ENCODE peak calls at places on chromosomes 5 and 9, in four cellular contexts. Q is neural progenitor cell, U is right cardiac atrium, P is endodermal cell. L is an unnamed sample.

GRCh38 chr5:17381926-17382325 is 116.1 kb upstream of the TAF11L2 start:
- DNase-seq in Q (no peak), U (peak; percentile 78), P (no peak), L (no peak)

GRCh38 chr5:151151793-151152192 is 5.8 kb downstream of the ANXA6 start:
- DNase-seq in Q (no peak), U (no peak), P (no peak), L (no peak)

GRCh38 chr5:51582871-51583384 is 199.7 kb downstream of the ISL1 start:
- DNase-seq in Q (no peak), U (no peak), P (no peak), L (no peak)

GRCh38 chr5:79200573-79201183 is 35.3 kb upstream of the JMY start:
- DNase-seq in Q (peak; percentile 13), U (no peak), P (no peak), L (no peak)

GRCh38 chr9:78187763-78188495 is 47.9 kb upstream of the CEP78 start:
- DNase-seq in Q (peak; percentile 41), U (peak; percentile 72), P (no peak), L (no peak)

GRCh38 chr9:95143591-95144561 is 173.6 kb downstream of the FANCC start:
- DNase-seq in Q (no peak), U (peak; percentile 96), P (peak; percentile 37), L (no peak)

GRCh38 chr5:143133721-143134120 is 269.8 kb downstream of the NR3C1 start:
- DNase-seq in Q (no peak), U (no peak), P (no peak), L (no peak)

GRCh38 chr9:7115606-7116005 is 357.8 kb downstream of the KDM4C start:
- DNase-seq in Q (no peak), U (no peak), P (no peak), L (no peak)

GRCh38 chr9:78549711-78550110 is 252.8 kb downstream of the PSAT1 start:
- DNase-seq in Q (no peak), U (no peak), P (no peak), L (no peak)

GRCh38 chr5:52915176-52915875 is 73.8 kb upstream of the ITGA2 start:
- DNase-seq in Q (peak; percentile 66), U (peak; percentile 48), P (peak; percentile 73), L (peak; percentile 25)
- H3K4me3 ChIP-seq in Q (peak overlapping the region; percentile 54), U (peak overlapping the region; percentile 44), P (peak overlapping the region; percentile 68), L (no peak overlapping the region)

DNA sequence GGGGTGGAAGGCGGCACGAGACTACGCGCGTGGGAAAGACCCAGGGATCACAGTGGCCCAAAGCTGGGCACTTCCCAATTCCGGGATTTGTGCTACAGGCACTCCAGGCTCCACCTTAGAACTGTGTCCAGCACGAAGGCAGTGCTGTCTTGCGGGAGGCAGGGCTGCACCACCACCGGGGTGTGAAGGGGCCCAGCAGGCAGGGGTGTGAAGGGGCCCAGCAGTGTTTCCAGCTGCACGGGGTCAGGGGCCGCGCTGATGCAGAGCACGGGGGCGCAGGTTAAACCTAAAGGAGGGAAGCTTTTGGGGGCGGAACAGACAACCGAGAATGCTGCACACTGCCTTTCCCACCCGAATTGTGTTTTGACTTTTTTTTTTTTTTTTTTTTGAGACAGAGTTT is 1.1 kb upstream of the PDCD6 start:
- DNase-seq in Q (peak; percentile 4), U (no peak), P (peak; percentile 53), L (no peak)
- H3K4me3 ChIP-seq in Q (peak overlapping the region; percentile 79), U (no peak overlapping the region), P (no peak overlapping the region), L (peak overlapping the region; percentile 59)

DNA sequence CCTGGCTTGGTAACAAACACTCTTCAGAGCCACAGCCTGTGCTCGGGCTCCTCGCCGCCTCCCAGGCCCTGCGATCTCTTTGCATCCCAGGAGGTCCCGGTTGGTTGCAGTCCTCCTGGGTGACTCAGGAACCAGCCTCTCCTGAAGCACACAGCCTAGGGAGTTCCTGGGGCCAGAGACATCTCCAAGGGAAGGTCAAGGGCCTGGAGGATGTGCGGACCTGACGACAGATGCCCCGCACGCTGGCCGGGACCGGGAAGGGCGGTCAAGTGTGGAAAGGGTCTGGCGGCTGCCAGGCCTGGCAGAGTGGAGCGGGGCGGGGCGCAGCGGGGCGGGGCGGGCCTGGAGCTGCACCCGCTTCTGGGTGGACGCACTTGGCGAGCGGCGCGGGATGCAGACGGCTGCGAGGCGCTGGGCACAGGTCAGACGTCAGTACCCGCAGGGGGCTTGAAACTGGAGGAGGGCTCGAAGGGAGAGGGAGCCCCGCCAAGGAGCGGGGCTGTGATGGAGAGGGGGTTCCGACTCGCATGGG is 45.0 kb upstream of the PRSS3 start:
- DNase-seq in Q (no peak), U (peak; percentile 49), P (no peak), L (no peak)
- H3K4me3 ChIP-seq in Q (no peak overlapping the region), U (peak overlapping the region; percentile 3), P (no peak overlapping the region), L (no peak overlapping the region)

GRCh38 chr9:70261131-70261870 is 2.5 kb downstream of the SMC5 start:
- DNase-seq in Q (no peak), U (no peak), P (no peak), L (no peak)
- H3K4me3 ChIP-seq in Q (peak overlapping the region; percentile 84), U (no peak overlapping the region), P (peak overlapping the region; percentile 87), L (no peak overlapping the region)

DNA sequence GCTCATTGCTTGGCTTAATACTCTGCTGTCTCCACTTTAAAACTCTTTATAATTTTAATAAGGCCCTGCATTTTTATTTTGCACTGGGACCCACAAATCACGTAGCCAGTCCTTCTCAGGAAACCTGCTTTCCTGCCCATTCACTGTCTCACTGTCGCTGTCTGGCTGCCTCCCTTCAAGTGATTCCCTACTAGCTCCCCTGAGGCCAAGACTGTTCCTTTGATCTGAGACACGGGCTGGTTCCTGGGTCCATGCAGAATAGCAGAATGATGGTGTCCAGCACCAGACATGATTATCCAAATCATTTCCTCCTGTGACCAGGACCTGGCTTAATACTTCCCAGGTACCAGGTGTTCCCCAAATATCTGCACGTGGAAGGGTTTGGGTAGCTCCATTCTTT is 597.1 kb upstream of the KLF4 start:
- DNase-seq in Q (no peak), U (no peak), P (no peak), L (no peak)
- H3K4me3 ChIP-seq in Q (no peak overlapping the region), U (no peak overlapping the region), P (no peak overlapping the region), L (no peak overlapping the region)

GRCh38 chr5:181218795-181219124 is 4.3 kb upstream of the TRIM41 start:
- DNase-seq in Q (no peak), U (no peak), P (no peak), L (no peak)
- H3K4me3 ChIP-seq in Q (peak overlapping the region; percentile 61), U (no peak overlapping the region), P (peak overlapping the region; percentile 90), L (peak overlapping the region; percentile 50)

L was measured in GM12864.